ENCODE peak calls at places on chromosome 1, in seven cellular contexts. T, I, K, A, H, Q and L are unnamed samples.

GRCh38 chr1:106584663-106585062 is 471.8 kb upstream of the PRMT6 start:
- DNase-seq in T (no peak), I (no peak), K (no peak), A (peak), H (no peak), Q (no peak), L (no peak)

GRCh38 chr1:13587256-13588030 is 3.8 kb downstream of the PDPN start:
- DNase-seq in T (no peak), I (no peak), K (no peak), A (no peak), H (no peak), Q (no peak), L (no peak)

GRCh38 chr1:200131551-200132125 is 104.1 kb downstream of the NR5A2 start:
- DNase-seq in T (peak), I (peak), K (no peak), A (no peak), H (no peak), Q (no peak), L (peak)

GRCh38 chr1:229433364-229434004 is 410 bp downstream of the ACTA1 start:
- DNase-seq in T (no peak), I (no peak), K (no peak), A (no peak), H (no peak), Q (no peak), L (no peak)

GRCh38 chr1:17315542-17316130 is 7.6 kb downstream of the PADI4 start:
- DNase-seq in T (no peak), I (no peak), K (no peak), A (peak), H (no peak), Q (no peak), L (no peak)

GRCh38 chr1:77639557-77640069 is 42.8 kb downstream of the ZZZ3 start:
- DNase-seq in T (no peak), I (no peak), K (no peak), A (no peak), H (no peak), Q (no peak), L (no peak)

GRCh38 chr1:207013321-207014085 is 19.1 kb downstream of the C1orf116 start:
- DNase-seq in T (no peak), I (no peak), K (no peak), A (no peak), H (no peak), Q (no peak), L (no peak)

GRCh38 chr1:207034208-207034607 is 1.7 kb upstream of the C1orf116 start:
- DNase-seq in T (no peak), I (no peak), K (no peak), A (no peak), H (no peak), Q (no peak), L (no peak)

GRCh38 chr1:180773210-180773865 is 139.4 kb upstream of the KIAA1614 start:
- DNase-seq in T (peak), I (peak), K (no peak), A (no peak), H (no peak), Q (no peak), L (no peak)

GRCh38 chr1:61506231-61506630 is 218.7 kb downstream of the TM2D1 start:
- DNase-seq in T (no peak), I (no peak), K (no peak), A (no peak), H (no peak), Q (no peak), L (no peak)

GRCh38 chr1:27661412-27662075 is 10.4 kb downstream of the IFI6 start:
- DNase-seq in T (no peak), I (no peak), K (no peak), A (no peak), H (no peak), Q (no peak), L (no peak)

GRCh38 chr1:27660300-27660837 is 11.6 kb downstream of the IFI6 start:
- DNase-seq in T (no peak), I (no peak), K (no peak), A (no peak), H (no peak), Q (no peak), L (no peak)

GRCh38 chr1:27658951-27659496 is 13.0 kb downstream of the IFI6 start:
- DNase-seq in T (no peak), I (peak), K (no peak), A (no peak), H (peak), Q (peak), L (peak)

GRCh38 chr1:27656157-27656893 is 15.7 kb downstream of the IFI6 start:
- DNase-seq in T (no peak), I (peak), K (peak), A (no peak), H (no peak), Q (peak), L (peak)

DNA sequence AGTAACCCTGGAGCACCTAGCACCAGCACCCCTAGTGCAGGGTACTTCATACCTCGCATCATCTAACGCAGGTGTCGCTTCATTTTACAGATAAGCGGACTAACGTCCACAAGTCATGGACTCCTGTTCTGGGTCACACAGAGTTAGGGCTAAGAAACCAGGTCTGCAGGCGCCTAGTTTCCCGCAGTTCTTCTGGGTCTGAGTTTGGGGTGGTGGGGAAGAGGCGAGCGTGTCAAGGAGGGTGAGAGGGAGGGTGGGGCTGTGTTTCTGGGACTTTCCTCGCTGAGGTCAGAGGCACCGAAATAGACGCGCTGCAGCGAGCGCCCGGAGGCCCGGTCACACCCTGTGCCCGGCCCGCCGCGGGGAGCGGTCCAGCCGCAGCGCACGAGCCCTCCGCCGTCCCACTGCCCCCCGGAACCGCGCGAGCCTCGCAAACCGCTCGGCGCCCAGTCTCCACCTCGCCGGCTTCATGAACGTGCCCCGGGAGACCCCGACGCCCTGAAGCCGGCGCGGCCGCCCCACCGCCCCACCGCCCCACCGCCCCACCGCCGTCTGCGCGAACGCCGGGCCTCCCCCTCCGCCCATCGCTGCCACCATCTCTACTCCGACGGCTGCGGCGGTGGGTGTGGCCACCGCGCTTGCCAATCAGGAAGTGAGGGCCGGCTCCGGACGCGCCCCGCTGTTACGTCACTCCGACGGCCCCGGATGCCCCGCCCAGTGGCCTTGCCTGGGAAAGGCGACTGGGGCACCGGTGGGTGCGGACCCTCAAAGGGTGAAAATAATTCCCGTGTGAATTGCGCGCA is 12.3 kb downstream of the IFI6 start:
- DNase-seq in T (peak), I (peak), K (peak), A (peak), H (peak), Q (peak), L (peak)
- TF ChIP-seq POLR2A in T (peak), I (no peak), K (peak), A (no peak), H (peak), Q (no peak), L (peak)

GRCh38 chr1:56390540-56390867 is 188.9 kb downstream of the PLPP3 start:
- DNase-seq in T (no peak), I (no peak), K (no peak), A (no peak), H (no peak), Q (no peak), L (no peak)
- H3K4me3 ChIP-seq in T (no peak), I (no peak), K (no peak), A (no peak), H (no peak), Q (no peak), L (no peak)

GRCh38 chr1:202105571-202106339 is 17.0 kb upstream of the GPR37L1 start:
- DNase-seq in T (peak), I (peak), K (no peak), A (no peak), H (no peak), Q (peak), L (no peak)
- TF ChIP-seq POLR2A in T (no peak), I (no peak), K (no peak), A (no peak), H (no peak), Q (no peak), L (no peak)

DNA sequence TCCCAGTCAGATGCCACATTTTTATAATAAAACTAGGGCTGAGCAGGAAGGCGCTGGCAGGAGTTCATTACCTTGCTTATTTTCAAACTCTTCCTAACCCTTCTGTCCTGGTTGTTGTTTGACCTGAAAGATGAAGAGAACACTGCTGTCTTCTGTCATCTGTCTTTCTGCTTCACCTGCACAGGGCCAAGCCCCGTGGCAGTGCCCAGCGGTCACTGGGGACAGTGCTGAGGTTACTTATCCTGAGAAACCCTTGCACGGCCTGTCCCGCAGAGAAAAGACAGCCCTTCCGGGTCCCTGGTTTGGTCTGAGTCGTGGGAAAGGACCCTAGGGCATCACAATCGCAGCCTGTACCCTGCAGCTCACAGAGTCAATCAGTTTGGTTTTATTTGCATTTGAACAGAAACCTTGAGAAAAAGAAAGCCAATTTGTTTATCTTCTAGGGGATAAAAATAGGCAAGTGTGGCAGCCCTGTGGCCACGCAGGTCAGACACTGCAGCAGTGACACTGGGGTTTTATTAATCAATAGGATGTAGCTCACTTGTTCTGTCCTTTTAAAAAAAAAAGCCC is 119.8 kb downstream of the PEX14 start:
- DNase-seq in T (no peak), I (no peak), K (no peak), A (no peak), H (peak), Q (no peak), L (no peak)
- H3K4me3 ChIP-seq in T (no peak), I (no peak), K (no peak), A (no peak), H (peak), Q (no peak), L (no peak)

DNA sequence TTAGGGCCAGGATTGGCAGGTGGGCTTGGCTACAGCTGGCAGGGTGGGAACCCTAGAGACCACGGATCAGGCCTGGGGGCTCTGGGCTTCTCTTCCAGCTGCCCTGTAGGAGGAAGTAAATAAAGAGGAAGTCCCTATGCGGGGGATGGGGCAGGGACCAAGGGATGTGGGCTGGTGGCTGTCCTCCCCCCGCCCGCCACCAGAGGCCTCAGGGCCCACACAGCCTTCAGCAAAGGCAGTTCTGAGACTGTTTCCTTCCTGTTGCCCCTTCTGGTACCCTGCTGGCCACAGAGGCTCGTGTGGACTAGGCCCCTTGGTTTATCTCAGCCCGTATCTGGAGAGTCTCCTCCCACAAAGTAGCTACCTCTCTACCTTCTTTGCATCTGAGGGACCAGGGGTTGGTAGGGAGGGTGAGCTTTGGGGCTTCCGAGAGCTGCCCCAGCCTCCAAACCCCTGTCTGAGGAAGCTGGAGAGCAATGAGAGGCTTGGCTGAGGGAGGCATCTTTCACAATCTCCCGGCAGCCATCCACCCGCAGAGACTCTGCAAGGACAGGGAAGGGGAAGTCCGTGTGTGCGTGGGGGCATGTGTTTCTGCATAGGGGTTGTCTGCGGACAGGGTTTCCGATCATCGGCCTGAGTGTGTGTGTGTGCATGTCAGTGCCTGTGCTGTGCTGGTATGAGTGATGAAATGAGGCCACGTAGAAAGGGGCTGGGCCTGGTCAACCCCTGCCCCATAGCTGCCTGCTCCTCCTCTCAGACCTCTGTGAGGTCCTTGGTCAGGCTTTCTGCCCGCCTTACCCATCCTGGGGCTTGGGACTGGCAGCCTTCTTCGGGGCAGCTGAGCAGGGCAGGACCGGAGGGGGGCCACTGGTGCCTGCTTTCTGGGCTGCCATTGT is 12.5 kb downstream of the RPS6KA1 start:
- DNase-seq in T (peak), I (peak), K (peak), A (peak), H (peak), Q (peak), L (peak)
- TF ChIP-seq POLR2A in T (no peak), I (no peak), K (no peak), A (no peak), H (peak), Q (no peak), L (peak)